ENCODE peak calls at places on chromosomes 13 and 19, in eight cellular contexts. C is AG09319, P is NCI-H345, F is IMR-90, Y is C1 segment of cervical spinal cord, Z is RWPE1, H is thyroid gland, W is NCI-H1092. A is an unnamed sample.

GRCh38 chr13:110346661-110347067 is 39.6 kb downstream of the COL4A2 start:
- DNase-seq in Y (no peak), F (no peak), C (no peak), H (no peak), Z (peak; percentile 76), P (peak; percentile 76), W (no peak), A (no peak)

GRCh38 chr13:42355841-42356575 is 84.1 kb downstream of the AKAP11 start:
- DNase-seq in F (no peak), C (no peak), Z (no peak), Y (no peak), P (no peak), W (no peak), H (no peak), A (no peak)

GRCh38 chr19:49549045-49549444 is 21.2 kb downstream of the RCN3 start:
- DNase-seq in W (no peak), C (no peak), Z (no peak), F (no peak), P (no peak), H (no peak), Y (no peak), A (no peak)

GRCh38 chr19:7505288-7505681 is 10.6 kb upstream of the ZNF358 start:
- DNase-seq in W (no peak), C (no peak), F (no peak), H (no peak), Z (no peak), P (peak; percentile 71), Y (no peak), A (no peak)

GRCh38 chr19:9878511-9879196 is 43.5 kb downstream of the PIN1 start:
- DNase-seq in H (no peak), C (no peak), Z (no peak), W (no peak), F (no peak), P (no peak), Y (no peak), A (no peak)

GRCh38 chr13:111474136-111475002 is 153.9 kb downstream of the TEX29 start:
- DNase-seq in W (peak; percentile 81), F (peak; percentile 35), P (peak; percentile 77), Y (no peak), Z (peak; percentile 71), H (peak; percentile 8), C (no peak), A (no peak)

GRCh38 chr19:611506-611869 is 21.8 kb downstream of the HCN2 start:
- DNase-seq in F (peak; percentile 96), Z (peak; percentile 76), P (no peak), H (no peak), C (no peak), W (no peak), Y (no peak), A (no peak)

GRCh38 chr19:16051254-16052025 is 24.9 kb upstream of the TPM4 start:
- DNase-seq in C (no peak), W (no peak), P (no peak), Z (no peak), H (no peak), Y (no peak), F (no peak), A (no peak)

GRCh38 chr13:39306639-39307589 is 268.7 kb downstream of the NHLRC3 start:
- DNase-seq in H (no peak), P (no peak), Y (no peak), F (no peak), Z (no peak), C (no peak), W (no peak), A (no peak)

GRCh38 chr19:8261881-8262280 is 46.3 kb downstream of the CD320 start:
- DNase-seq in W (no peak), Y (no peak), H (peak; percentile 3), Z (no peak), C (no peak), F (no peak), P (no peak), A (no peak)

GRCh38 chr19:6765738-6766356 is 1.4 kb downstream of the SH2D3A start:
- DNase-seq in Z (peak; percentile 92), Y (no peak), P (peak; percentile 40), F (no peak), H (peak; percentile 98), W (no peak), C (no peak), A (no peak)

GRCh38 chr13:112729408-112729807 is 39.6 kb downstream of the ATP11A start:
- DNase-seq in W (no peak), P (no peak), C (no peak), Z (no peak), Y (no peak), H (no peak), F (no peak), A (peak; percentile 86)

A was measured in left ventricle myocardium superior.